ENCODE peak calls at places on chromosomes 2 and 18, in five cellular contexts. One of them, this sample, is unnamed.

GRCh38 chr18:77071711-77072292 is 60.8 kb downstream of the MBP start:
- DNase-seq in stimulated activated CD4-positive, alpha-beta T cell treated with anti-CD3 and anti-CD28 coated beads, TNF-alpha, amount 100 ng/mL, for 1 hour: no peak
- DNase-seq in lower leg skin: no peak
- DNase-seq in adipocyte: peak; percentile 90
- DNase-seq in activated T-cell treated with anti-CD3 and anti-CD28 coated beads, Interleukin-2, amount 50 U/mL, for 72 hours: peak; percentile 71
- DNase-seq in this sample: peak; percentile 99

GRCh38 chr2:120406566-120406965 is 60.6 kb downstream of the INHBB start:
- DNase-seq in stimulated activated CD4-positive, alpha-beta T cell treated with anti-CD3 and anti-CD28 coated beads, TNF-alpha, amount 100 ng/mL, for 1 hour: no peak
- DNase-seq in lower leg skin: no peak
- DNase-seq in adipocyte: no peak
- DNase-seq in activated T-cell treated with anti-CD3 and anti-CD28 coated beads, Interleukin-2, amount 50 U/mL, for 72 hours: no peak
- DNase-seq in this sample: no peak

GRCh38 chr18:68221116-68221724 is 493.7 kb downstream of the TMX3 start:
- DNase-seq in stimulated activated CD4-positive, alpha-beta T cell treated with anti-CD3 and anti-CD28 coated beads, TNF-alpha, amount 100 ng/mL, for 1 hour: no peak
- DNase-seq in lower leg skin: no peak
- DNase-seq in adipocyte: no peak
- DNase-seq in activated T-cell treated with anti-CD3 and anti-CD28 coated beads, Interleukin-2, amount 50 U/mL, for 72 hours: no peak
- DNase-seq in this sample: peak; percentile 49

GRCh38 chr18:43648002-43648401 is 370.7 kb upstream of the SYT4 start:
- DNase-seq in stimulated activated CD4-positive, alpha-beta T cell treated with anti-CD3 and anti-CD28 coated beads, TNF-alpha, amount 100 ng/mL, for 1 hour: no peak
- DNase-seq in lower leg skin: no peak
- DNase-seq in adipocyte: no peak
- DNase-seq in activated T-cell treated with anti-CD3 and anti-CD28 coated beads, Interleukin-2, amount 50 U/mL, for 72 hours: no peak
- DNase-seq in this sample: peak; percentile 12

GRCh38 chr2:73986085-73986680 is 1.5 kb downstream of the TET3 start:
- DNase-seq in stimulated activated CD4-positive, alpha-beta T cell treated with anti-CD3 and anti-CD28 coated beads, TNF-alpha, amount 100 ng/mL, for 1 hour: no peak
- DNase-seq in lower leg skin: no peak
- DNase-seq in adipocyte: no peak
- DNase-seq in activated T-cell treated with anti-CD3 and anti-CD28 coated beads, Interleukin-2, amount 50 U/mL, for 72 hours: peak; percentile 41
- DNase-seq in this sample: no peak

GRCh38 chr2:151049746-151050145 is 211.9 kb downstream of the RBM43 start:
- DNase-seq in stimulated activated CD4-positive, alpha-beta T cell treated with anti-CD3 and anti-CD28 coated beads, TNF-alpha, amount 100 ng/mL, for 1 hour: no peak
- DNase-seq in lower leg skin: no peak
- DNase-seq in adipocyte: peak; percentile 47
- DNase-seq in activated T-cell treated with anti-CD3 and anti-CD28 coated beads, Interleukin-2, amount 50 U/mL, for 72 hours: no peak
- DNase-seq in this sample: peak; percentile 75

GRCh38 chr2:1055014-1055595 is 104.5 kb downstream of the SNTG2 start:
- DNase-seq in stimulated activated CD4-positive, alpha-beta T cell treated with anti-CD3 and anti-CD28 coated beads, TNF-alpha, amount 100 ng/mL, for 1 hour: no peak
- DNase-seq in lower leg skin: no peak
- DNase-seq in adipocyte: peak; percentile 79
- DNase-seq in activated T-cell treated with anti-CD3 and anti-CD28 coated beads, Interleukin-2, amount 50 U/mL, for 72 hours: no peak
- DNase-seq in this sample: peak; percentile 70

GRCh38 chr18:50193796-50194622 is 938 bp downstream of the MYO5B start:
- DNase-seq in stimulated activated CD4-positive, alpha-beta T cell treated with anti-CD3 and anti-CD28 coated beads, TNF-alpha, amount 100 ng/mL, for 1 hour: no peak
- DNase-seq in lower leg skin: no peak
- DNase-seq in adipocyte: no peak
- DNase-seq in activated T-cell treated with anti-CD3 and anti-CD28 coated beads, Interleukin-2, amount 50 U/mL, for 72 hours: no peak
- DNase-seq in this sample: no peak

This sample was measured in fibroblast of the aortic adventitia.